ENCODE peak calls at places on chromosomes 1 and 21, in seven cellular contexts. One of them, this sample, is unnamed.

GRCh38 chr1:160859166-160859565 is 3.5 kb downstream of the CD244 start:
- DNase-seq in neural progenitor cell: no peak
- DNase-seq in PC-3: no peak
- DNase-seq in BJ: no peak
- DNase-seq in left ventricle myocardium inferior: no peak
- DNase-seq in psoas muscle: no peak
- DNase-seq in heart left ventricle: no peak
- DNase-seq in this sample: no peak

GRCh38 chr1:17757426-17757825 is 2.3 kb downstream of the ACTL8 start:
- DNase-seq in neural progenitor cell: no peak
- DNase-seq in left ventricle myocardium inferior: no peak
- DNase-seq in psoas muscle: no peak
- DNase-seq in BJ: no peak
- DNase-seq in heart left ventricle: no peak
- DNase-seq in PC-3: no peak
- DNase-seq in this sample: no peak

GRCh38 chr1:205062895-205063294 is 19.9 kb downstream of the CNTN2 start:
- DNase-seq in heart left ventricle: no peak
- DNase-seq in neural progenitor cell: no peak
- DNase-seq in PC-3: no peak
- DNase-seq in BJ: no peak
- DNase-seq in left ventricle myocardium inferior: no peak
- DNase-seq in psoas muscle: peak; percentile 4
- DNase-seq in this sample: no peak

GRCh38 chr1:238281418-238281817 is 390.7 kb upstream of the ZP4 start:
- DNase-seq in PC-3: peak; percentile 24
- DNase-seq in psoas muscle: no peak
- DNase-seq in heart left ventricle: no peak
- DNase-seq in neural progenitor cell: no peak
- DNase-seq in left ventricle myocardium inferior: no peak
- DNase-seq in BJ: no peak
- DNase-seq in this sample: no peak

GRCh38 chr1:28112388-28113311 is 24.2 kb upstream of the EYA3 start:
- DNase-seq in left ventricle myocardium inferior: no peak
- DNase-seq in psoas muscle: no peak
- DNase-seq in neural progenitor cell: peak; percentile 18
- DNase-seq in heart left ventricle: no peak
- DNase-seq in BJ: no peak
- DNase-seq in PC-3: peak; percentile 93
- DNase-seq in this sample: no peak

GRCh38 chr21:24869862-24870261 is 737.4 kb downstream of the MRPL39 start:
- DNase-seq in left ventricle myocardium inferior: no peak
- DNase-seq in PC-3: no peak
- DNase-seq in heart left ventricle: no peak
- DNase-seq in neural progenitor cell: no peak
- DNase-seq in psoas muscle: no peak
- DNase-seq in BJ: no peak
- DNase-seq in this sample: no peak

GRCh38 chr1:71834570-71835441 is 447.5 kb downstream of the NEGR1 start:
- DNase-seq in neural progenitor cell: no peak
- DNase-seq in BJ: no peak
- DNase-seq in PC-3: no peak
- DNase-seq in psoas muscle: no peak
- DNase-seq in left ventricle myocardium inferior: no peak
- DNase-seq in heart left ventricle: peak; percentile 19
- DNase-seq in this sample: no peak

GRCh38 chr1:57204942-57205787 is 218.7 kb downstream of the DAB1 start:
- DNase-seq in BJ: no peak
- DNase-seq in psoas muscle: no peak
- DNase-seq in left ventricle myocardium inferior: no peak
- DNase-seq in heart left ventricle: no peak
- DNase-seq in PC-3: no peak
- DNase-seq in neural progenitor cell: peak; percentile 78
- DNase-seq in this sample: no peak

GRCh38 chr1:44628962-44629756 is 45.1 kb downstream of the TMEM53 start:
- DNase-seq in PC-3: peak; percentile 89
- DNase-seq in neural progenitor cell: no peak
- DNase-seq in heart left ventricle: no peak
- DNase-seq in left ventricle myocardium inferior: no peak
- DNase-seq in BJ: peak; percentile 89
- DNase-seq in psoas muscle: peak; percentile 8
- DNase-seq in this sample: no peak

GRCh38 chr21:27315373-27315772 is 348.5 kb upstream of the ADAMTS5 start:
- DNase-seq in heart left ventricle: no peak
- DNase-seq in left ventricle myocardium inferior: no peak
- DNase-seq in neural progenitor cell: no peak
- DNase-seq in BJ: no peak
- DNase-seq in PC-3: no peak
- DNase-seq in psoas muscle: no peak
- DNase-seq in this sample: no peak

GRCh38 chr1:243784506-243784905 is 65.5 kb downstream of the AKT3 start:
- DNase-seq in neural progenitor cell: no peak
- DNase-seq in psoas muscle: no peak
- DNase-seq in left ventricle myocardium inferior: no peak
- DNase-seq in heart left ventricle: no peak
- DNase-seq in PC-3: no peak
- DNase-seq in BJ: no peak
- DNase-seq in this sample: no peak

GRCh38 chr1:118223426-118223825 is 38.4 kb upstream of the SPAG17 start:
- DNase-seq in left ventricle myocardium inferior: peak; percentile 12
- DNase-seq in BJ: no peak
- DNase-seq in neural progenitor cell: peak; percentile 74
- DNase-seq in psoas muscle: peak; percentile 49
- DNase-seq in heart left ventricle: peak; percentile 20
- DNase-seq in PC-3: peak; percentile 53
- DNase-seq in this sample: no peak

GRCh38 chr21:38159355-38159754 is 97.4 kb upstream of the KCNJ15 start:
- DNase-seq in neural progenitor cell: peak; percentile 76
- DNase-seq in left ventricle myocardium inferior: peak; percentile 21
- DNase-seq in PC-3: peak; percentile 77
- DNase-seq in BJ: peak; percentile 61
- DNase-seq in heart left ventricle: peak; percentile 45
- DNase-seq in psoas muscle: no peak
- DNase-seq in this sample: no peak

GRCh38 chr1:1011388-1011949 is 1.8 kb upstream of the ISG15 start:
- DNase-seq in left ventricle myocardium inferior: no peak
- DNase-seq in PC-3: no peak
- DNase-seq in neural progenitor cell: no peak
- DNase-seq in heart left ventricle: no peak
- DNase-seq in psoas muscle: no peak
- DNase-seq in BJ: no peak
- DNase-seq in this sample: no peak

GRCh38 chr1:228214921-228215662 is 7.2 kb downstream of the OBSCN start:
- DNase-seq in BJ: no peak
- DNase-seq in PC-3: no peak
- DNase-seq in heart left ventricle: no peak
- DNase-seq in left ventricle myocardium inferior: no peak
- DNase-seq in neural progenitor cell: no peak
- DNase-seq in psoas muscle: no peak
- DNase-seq in this sample: no peak

GRCh38 chr1:170791941-170792340 is 128.0 kb downstream of the PRRX1 start:
- DNase-seq in BJ: peak; percentile 33
- DNase-seq in heart left ventricle: no peak
- DNase-seq in psoas muscle: no peak
- DNase-seq in neural progenitor cell: no peak
- DNase-seq in PC-3: no peak
- DNase-seq in left ventricle myocardium inferior: no peak
- DNase-seq in this sample: no peak

GRCh38 chr1:157113631-157114030 is 14.0 kb upstream of the ETV3L start:
- DNase-seq in left ventricle myocardium inferior: no peak
- DNase-seq in psoas muscle: no peak
- DNase-seq in neural progenitor cell: no peak
- DNase-seq in PC-3: no peak
- DNase-seq in BJ: no peak
- DNase-seq in heart left ventricle: no peak
- DNase-seq in this sample: no peak

GRCh38 chr1:64956733-64957441 is 9.5 kb downstream of the JAK1 start:
- DNase-seq in BJ: no peak
- DNase-seq in psoas muscle: no peak
- DNase-seq in left ventricle myocardium inferior: no peak
- DNase-seq in heart left ventricle: no peak
- DNase-seq in PC-3: no peak
- DNase-seq in neural progenitor cell: no peak
- DNase-seq in this sample: peak; percentile 66

GRCh38 chr1:85387781-85388180 is 77.2 kb downstream of the DDAH1 start:
- DNase-seq in left ventricle myocardium inferior: no peak
- DNase-seq in neural progenitor cell: no peak
- DNase-seq in BJ: no peak
- DNase-seq in psoas muscle: no peak
- DNase-seq in PC-3: no peak
- DNase-seq in heart left ventricle: no peak
- DNase-seq in this sample: no peak

GRCh38 chr1:231233735-231234417 is 7.1 kb upstream of the GNPAT start:
- DNase-seq in left ventricle myocardium inferior: no peak
- DNase-seq in psoas muscle: no peak
- DNase-seq in neural progenitor cell: no peak
- DNase-seq in PC-3: no peak
- DNase-seq in BJ: no peak
- DNase-seq in heart left ventricle: no peak
- DNase-seq in this sample: no peak

GRCh38 chr1:178126790-178127189 is 32.9 kb downstream of the RASAL2 start:
- DNase-seq in neural progenitor cell: no peak
- DNase-seq in heart left ventricle: no peak
- DNase-seq in psoas muscle: no peak
- DNase-seq in BJ: peak; percentile 59
- DNase-seq in PC-3: peak; percentile 89
- DNase-seq in left ventricle myocardium inferior: no peak
- DNase-seq in this sample: peak; percentile 13

GRCh38 chr1:89739013-89739843 is 81.6 kb upstream of the LRRC8D start:
- DNase-seq in left ventricle myocardium inferior: no peak
- DNase-seq in PC-3: no peak
- DNase-seq in heart left ventricle: no peak
- DNase-seq in BJ: no peak
- DNase-seq in neural progenitor cell: no peak
- DNase-seq in psoas muscle: no peak
- DNase-seq in this sample: no peak

GRCh38 chr1:31861346-31861745 is 45.5 kb upstream of the SPOCD1 start:
- DNase-seq in left ventricle myocardium inferior: no peak
- DNase-seq in psoas muscle: no peak
- DNase-seq in neural progenitor cell: no peak
- DNase-seq in BJ: no peak
- DNase-seq in heart left ventricle: no peak
- DNase-seq in PC-3: no peak
- DNase-seq in this sample: peak; percentile 36

GRCh38 chr1:162036156-162036555 is 12.5 kb upstream of the OLFML2B start:
- DNase-seq in neural progenitor cell: no peak
- DNase-seq in PC-3: no peak
- DNase-seq in heart left ventricle: no peak
- DNase-seq in left ventricle myocardium inferior: no peak
- DNase-seq in psoas muscle: no peak
- DNase-seq in BJ: no peak
- DNase-seq in this sample: no peak

GRCh38 chr1:207909687-207910086 is 1.2 kb downstream of the CD34 start:
- DNase-seq in BJ: no peak
- DNase-seq in neural progenitor cell: no peak
- DNase-seq in heart left ventricle: no peak
- DNase-seq in psoas muscle: no peak
- DNase-seq in left ventricle myocardium inferior: no peak
- DNase-seq in PC-3: no peak
- DNase-seq in this sample: no peak
- H3K4me3 ChIP-seq in BJ: no peak overlapping the region
- H3K4me3 ChIP-seq in neural progenitor cell: no peak overlapping the region
- H3K4me3 ChIP-seq in heart left ventricle: peak overlapping the region; percentile 81
- H3K4me3 ChIP-seq in psoas muscle: peak overlapping the region; percentile 63
- H3K4me3 ChIP-seq in left ventricle myocardium inferior: peak overlapping the region; percentile 77
- H3K4me3 ChIP-seq in PC-3: no peak overlapping the region
- H3K4me3 ChIP-seq in this sample: no peak overlapping the region

DNA sequence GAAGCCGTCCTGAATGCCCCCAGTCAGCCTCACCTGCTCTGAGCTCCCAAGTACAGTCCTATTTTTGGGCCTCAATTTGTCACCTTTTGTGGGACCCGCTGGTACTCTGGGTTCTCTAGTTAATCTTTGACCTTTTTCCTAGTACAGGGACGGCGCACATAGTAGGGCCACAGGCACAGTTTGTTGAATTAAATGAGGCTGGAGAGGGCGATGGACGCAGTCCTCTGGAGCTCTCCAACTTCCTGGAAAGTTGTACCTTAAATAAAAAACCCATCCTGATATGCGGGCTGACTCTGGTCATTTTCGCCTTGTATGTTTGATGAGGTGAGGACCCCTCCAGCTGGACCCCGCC is 4.8 kb downstream of the FAM110D start:
- DNase-seq in BJ: no peak
- DNase-seq in neural progenitor cell: no peak
- DNase-seq in psoas muscle: no peak
- DNase-seq in PC-3: no peak
- DNase-seq in heart left ventricle: no peak
- DNase-seq in left ventricle myocardium inferior: no peak
- DNase-seq in this sample: no peak
- H3K27me3 ChIP-seq in BJ: peaks cover 5% of the 10 kb centered on the region
- H3K27me3 ChIP-seq in neural progenitor cell: peaks cover 59% of the 10 kb centered on the region
- H3K27me3 ChIP-seq in psoas muscle: no peaks in the 10 kb centered on the region
- H3K27me3 ChIP-seq in PC-3: no peaks in the 10 kb centered on the region
- H3K27me3 ChIP-seq in heart left ventricle: no peaks in the 10 kb centered on the region
- H3K27me3 ChIP-seq in left ventricle myocardium inferior: no peaks in the 10 kb centered on the region
- H3K27me3 ChIP-seq in this sample: no peaks in the 10 kb centered on the region

GRCh38 chr1:11262171-11263049 is at the start of gene MTOR:
- DNase-seq in BJ: peak; percentile 99
- DNase-seq in psoas muscle: peak; percentile 98
- DNase-seq in neural progenitor cell: peak; percentile 100
- DNase-seq in PC-3: peak; percentile 99
- DNase-seq in left ventricle myocardium inferior: peak; percentile 98
- DNase-seq in heart left ventricle: peak; percentile 99
- DNase-seq in this sample: peak; percentile 92
- TF ChIP-seq CTCF in BJ: peak; percentile 29
- TF ChIP-seq CTCF in psoas muscle: peak; percentile 21
- TF ChIP-seq CTCF in neural progenitor cell: peak; percentile 33
- TF ChIP-seq CTCF in PC-3: peak; percentile 41
- TF ChIP-seq CTCF in left ventricle myocardium inferior: peak; percentile 28
- TF ChIP-seq CTCF in heart left ventricle: no peak
- TF ChIP-seq CTCF in this sample: peak; percentile 21

DNA sequence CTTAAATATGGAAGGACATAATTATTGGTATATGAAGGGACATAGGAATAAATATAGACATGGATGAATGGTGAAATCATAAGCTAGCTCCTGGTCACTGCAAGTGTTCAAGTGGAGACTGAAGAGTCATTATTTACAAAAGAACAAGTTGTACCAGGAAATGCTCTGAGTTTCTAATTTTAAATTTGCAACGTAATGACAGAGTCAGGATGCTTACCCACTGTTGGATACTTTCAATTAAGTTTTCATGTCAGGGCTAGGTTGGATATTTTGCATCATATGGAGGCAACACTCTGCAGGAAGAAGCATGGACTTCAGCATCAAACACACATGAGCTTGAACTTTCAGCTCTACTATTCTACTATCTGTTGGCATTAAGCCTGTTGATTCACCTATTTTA is 499.6 kb upstream of the C1orf87 start:
- DNase-seq in heart left ventricle: no peak
- DNase-seq in PC-3: peak; percentile 87
- DNase-seq in psoas muscle: no peak
- DNase-seq in left ventricle myocardium inferior: no peak
- DNase-seq in neural progenitor cell: no peak
- DNase-seq in BJ: no peak
- DNase-seq in this sample: no peak
- H3K4me3 ChIP-seq in heart left ventricle: no peak overlapping the region
- H3K4me3 ChIP-seq in PC-3: peak overlapping the region; percentile 50
- H3K4me3 ChIP-seq in psoas muscle: no peak overlapping the region
- H3K4me3 ChIP-seq in left ventricle myocardium inferior: no peak overlapping the region
- H3K4me3 ChIP-seq in neural progenitor cell: no peak overlapping the region
- H3K4me3 ChIP-seq in BJ: no peak overlapping the region
- H3K4me3 ChIP-seq in this sample: no peak overlapping the region

This sample was measured in GM06990.